ENCODE peak calls at places on chromosomes 7 and 10, in six cellular contexts. G is COR-L47, V is NCI-H1105, R is fibroblast of mammary gland, J is Daoy, P is omental fat pad. W is an unnamed sample.

GRCh38 chr10:110495731-110496552 is 1.8 kb upstream of the DUSP5 start:
- DNase-seq in V (no peak), R (peak), G (no peak), P (peak), J (peak), W (no peak)

GRCh38 chr7:27155816-27156507 is 513 bp downstream of the HOXA7 start:
- DNase-seq in J (peak), R (peak), V (no peak), G (no peak), P (peak), W (no peak)

GRCh38 chr7:73971315-73971700 is 56.7 kb upstream of the ELN start:
- DNase-seq in J (no peak), P (no peak), V (no peak), G (no peak), R (no peak), W (no peak)

GRCh38 chr10:36779238-36779846 is 346.1 kb upstream of the ANKRD30A start:
- DNase-seq in P (no peak), G (peak), V (no peak), J (peak), R (peak), W (no peak)

GRCh38 chr7:140640060-140640611 is 477 bp downstream of the DENND2A start:
- DNase-seq in R (no peak), V (no peak), J (peak), G (no peak), P (no peak), W (no peak)

GRCh38 chr7:152013230-152013629 is 12.2 kb upstream of the GALNT11 start:
- DNase-seq in J (no peak), R (no peak), G (no peak), V (no peak), P (no peak), W (no peak)

GRCh38 chr10:12832096-12832495 is 169.4 kb downstream of the CCDC3 start:
- DNase-seq in J (no peak), V (no peak), G (no peak), R (no peak), P (no peak), W (no peak)

GRCh38 chr7:128151646-128152045 is 89.4 kb upstream of the LEP start:
- DNase-seq in R (no peak), V (no peak), G (no peak), J (no peak), P (no peak), W (no peak)

GRCh38 chr7:134834689-134835462 is 55.4 kb downstream of the CALD1 start:
- DNase-seq in V (no peak), R (peak), G (no peak), J (no peak), P (no peak), W (no peak)

GRCh38 chr10:96719850-96720421 is 378 bp downstream of the PIK3AP1 start:
- DNase-seq in R (no peak), V (no peak), G (no peak), P (peak), J (peak), W (no peak)

GRCh38 chr7:148262721-148263229 is 327.8 kb upstream of the C7orf33 start:
- DNase-seq in R (peak), G (peak), P (peak), J (peak), V (peak), W (peak)

GRCh38 chr7:145016068-145016467 is 180.2 kb upstream of the TPK1 start:
- DNase-seq in G (no peak), J (peak), V (no peak), R (no peak), P (no peak), W (no peak)

GRCh38 chr7:107931740-107932515 is 40.9 kb downstream of the DLD start:
- DNase-seq in P (no peak), V (no peak), G (no peak), R (no peak), J (no peak), W (no peak)

GRCh38 chr10:85609509-85609908 is 757.1 kb downstream of the GRID1 start:
- DNase-seq in R (no peak), V (no peak), J (no peak), G (no peak), P (no peak), W (no peak)

GRCh38 chr10:49762566-49762877 is 399 bp upstream of the OGDHL start:
- DNase-seq in P (no peak), V (no peak), G (no peak), R (no peak), J (no peak), W (no peak)

GRCh38 chr10:131825150-131825907 is 75.5 kb upstream of the PPP2R2D start:
- DNase-seq in P (peak), V (no peak), R (no peak), G (no peak), J (peak), W (no peak)

GRCh38 chr10:95861401-95861800 is 46.4 kb upstream of the CC2D2B start:
- DNase-seq in V (no peak), R (no peak), G (no peak), J (no peak), P (no peak), W (no peak)

GRCh38 chr10:79073784-79074432 is 5.1 kb downstream of the ZMIZ1 start:
- DNase-seq in R (peak), P (peak), J (peak), V (no peak), G (peak), W (no peak)

GRCh38 chr10:22294694-22295093 is 21.5 kb upstream of the COMMD3 start:
- DNase-seq in J (no peak), P (no peak), G (no peak), R (no peak), V (peak), W (no peak)

GRCh38 chr10:88497878-88498277 is 85.2 kb downstream of the RNLS start:
- DNase-seq in G (no peak), R (peak), V (no peak), J (no peak), P (no peak), W (no peak)

GRCh38 chr7:139124084-139124914 is 14.8 kb upstream of the ZC3HAV1 start:
- DNase-seq in P (no peak), R (no peak), G (no peak), J (no peak), V (no peak), W (no peak)

GRCh38 chr10:92846819-92847184 is 1.5 kb upstream of the EXOC6 start:
- DNase-seq in P (no peak), G (no peak), V (no peak), R (no peak), J (peak), W (no peak)

GRCh38 chr7:134562136-134562535 is 13.2 kb downstream of the AKR1B15 start:
- DNase-seq in G (no peak), P (no peak), J (peak), V (no peak), R (peak), W (no peak)

GRCh38 chr10:47190301-47190700 is 109.7 kb upstream of the GDF10 start:
- DNase-seq in P (no peak), V (peak), J (no peak), R (no peak), G (no peak), W (peak)

GRCh38 chr10:30002438-30003266 is 56.7 kb downstream of the JCAD start:
- DNase-seq in G (peak), V (no peak), P (peak), R (peak), J (peak), W (no peak)

GRCh38 chr10:43785252-43785651 is 136.6 kb upstream of the ZNF32 start:
- DNase-seq in R (no peak), G (no peak), V (no peak), P (no peak), J (no peak), W (no peak)